ENCODE peak calls at places on chromosomes 13 and 19, in four cellular contexts. E, F, H and O are unnamed samples.

GRCh38 chr13:61685683-61686013 is 270.0 kb upstream of the PCDH20 start:
- DNase-seq in E (peak), H (peak), F (peak), O (no peak)

GRCh38 chr19:43612374-43612773 is 486 bp downstream of the SRRM5 start:
- DNase-seq in F (no peak), E (no peak), H (no peak), O (no peak)

GRCh38 chr13:20989883-20990282 is 71.5 kb downstream of the LATS2 start:
- DNase-seq in F (no peak), H (no peak), E (no peak), O (no peak)

GRCh38 chr13:25462301-25463125 is 90.7 kb downstream of the ATP8A2 start:
- DNase-seq in H (no peak), E (no peak), F (no peak), O (no peak)

GRCh38 chr19:1015782-1016646 is 4.9 kb downstream of the TMEM259 start:
- DNase-seq in H (no peak), F (no peak), E (no peak), O (no peak)

GRCh38 chr13:111115841-111116500 is 861 bp downstream of the ARHGEF7 start:
- DNase-seq in E (peak), F (peak), H (no peak), O (no peak)

GRCh38 chr13:44158741-44159632 is 214.6 kb upstream of the SERP2 start:
- DNase-seq in E (no peak), F (no peak), H (no peak), O (no peak)

GRCh38 chr13:41364043-41364442 is 53.0 kb downstream of the NAA16 start:
- DNase-seq in E (no peak), H (no peak), F (no peak), O (no peak)

GRCh38 chr13:38539632-38540031 is 147.2 kb upstream of the FREM2 start:
- DNase-seq in H (no peak), F (no peak), E (no peak), O (no peak)

GRCh38 chr19:51808333-51808986 is 13.5 kb downstream of the FPR3 start:
- DNase-seq in H (no peak), E (no peak), F (peak), O (no peak)

GRCh38 chr13:83272076-83272475 is 610.2 kb downstream of the SLITRK1 start:
- DNase-seq in E (no peak), H (no peak), F (no peak), O (no peak)

GRCh38 chr19:55485439-55486011 is 537 bp downstream of the NAT14 start:
- DNase-seq in E (no peak), H (no peak), F (no peak), O (no peak)

GRCh38 chr19:17743874-17744273 is 7.4 kb upstream of the FCHO1 start:
- DNase-seq in H (no peak), F (no peak), E (no peak), O (no peak)

GRCh38 chr19:47479701-47480503 is 4.1 kb downstream of the KPTN start:
- DNase-seq in F (no peak), E (no peak), H (no peak), O (no peak)

GRCh38 chr19:5985098-5985783 is 7.3 kb upstream of the RANBP3 start:
- DNase-seq in H (no peak), F (no peak), E (no peak), O (no peak)

GRCh38 chr13:36430247-36431203 is 1.8 kb upstream of the CCNA1 start:
- DNase-seq in E (no peak), F (no peak), H (no peak), O (no peak)

GRCh38 chr19:17329061-17329767 is 5.4 kb downstream of the ANO8 start:
- DNase-seq in E (no peak), H (no peak), F (no peak), O (no peak)

GRCh38 chr19:13833330-13834265 is 38.4 kb downstream of the ZSWIM4 start:
- DNase-seq in F (peak), E (peak), H (peak), O (no peak)
- TF ChIP-seq SUZ12 in F (no peak), E (no peak), H (no peak), O (no peak)

DNA sequence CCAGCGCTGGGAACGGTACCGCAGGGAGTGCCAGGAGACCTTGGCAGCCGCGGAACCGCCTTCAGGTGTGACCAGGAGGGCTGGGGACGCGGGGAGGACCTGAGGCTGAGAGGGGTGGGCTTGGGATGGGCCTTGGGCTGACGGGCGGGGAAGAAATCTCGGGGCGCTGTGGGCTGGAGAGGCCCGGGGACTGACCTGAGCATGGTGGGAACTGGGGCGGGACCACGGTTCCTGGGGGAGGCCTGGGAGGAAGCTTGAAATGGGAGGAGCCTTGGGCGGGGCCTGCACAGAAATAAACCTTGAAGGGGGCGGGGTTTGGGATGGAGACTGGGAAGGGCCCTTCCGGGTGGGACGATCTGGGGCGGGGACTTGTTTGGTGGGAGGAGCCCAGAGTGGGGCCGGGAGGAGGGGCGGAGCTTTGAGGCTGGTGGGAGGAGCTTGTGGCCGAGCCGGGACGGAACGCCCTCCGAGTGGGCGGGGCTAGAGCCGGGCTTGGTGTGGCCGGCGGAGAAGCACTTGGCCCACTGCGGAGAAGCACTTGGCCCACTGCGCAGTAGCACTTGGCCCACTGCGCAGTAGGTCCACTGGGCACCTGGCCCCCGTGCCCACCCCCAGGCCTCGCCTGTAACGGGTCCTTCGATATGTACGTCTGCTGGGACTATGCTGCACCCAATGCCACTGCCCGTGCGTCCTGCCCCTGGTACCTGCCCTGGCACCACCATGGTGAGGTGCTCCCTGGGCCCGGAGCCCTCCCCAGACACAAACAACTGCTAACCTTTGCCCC is 2.8 kb downstream of the GIPR start:
- DNase-seq in F (peak), H (peak), E (peak), O (peak)
- TF ChIP-seq SUZ12 in F (no peak), H (no peak), E (no peak), O (no peak)

DNA sequence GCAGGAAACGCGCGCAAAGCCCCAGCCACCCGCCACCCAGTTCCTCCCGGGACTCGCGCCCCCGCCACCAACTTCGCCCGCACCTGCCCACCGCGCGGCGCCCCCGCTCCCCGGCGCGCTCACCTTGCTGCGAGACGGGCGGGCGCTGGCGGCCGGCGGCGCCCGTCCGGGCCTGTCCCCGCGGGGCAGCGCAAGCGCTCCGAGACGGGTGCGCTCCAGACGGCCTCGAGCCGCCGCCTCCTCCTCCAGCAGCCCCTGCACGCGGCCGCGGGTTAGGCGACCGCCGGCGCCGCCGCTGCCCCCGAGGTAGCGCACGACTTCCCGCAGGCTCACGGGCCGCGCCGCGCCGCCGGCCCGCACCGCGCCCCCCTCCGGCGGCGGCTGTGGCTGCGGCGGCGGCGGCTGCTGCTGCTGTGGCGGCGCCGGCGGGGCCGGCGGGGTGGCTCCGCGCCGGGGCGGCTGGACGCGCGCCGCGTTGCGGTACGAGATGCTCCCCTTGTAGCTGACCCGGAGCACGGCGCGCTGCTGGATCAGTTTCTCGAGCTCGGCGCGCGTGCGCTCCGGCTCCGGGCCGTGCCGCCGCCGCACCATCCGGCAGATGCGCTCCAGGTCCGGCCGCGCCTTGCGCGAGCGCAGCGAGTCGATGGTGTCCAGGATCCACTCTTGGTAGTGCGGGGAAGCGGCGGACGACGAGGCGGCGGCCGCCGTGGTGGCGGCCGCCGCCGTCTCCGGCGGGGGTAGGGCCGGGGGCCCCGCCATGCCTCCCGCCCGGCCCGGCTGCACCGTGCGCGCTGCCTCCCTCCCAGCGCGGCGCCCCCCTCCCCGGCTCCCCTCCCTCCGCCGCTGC is 666 bp downstream of the SAMD1 start:
- DNase-seq in F (no peak), E (peak), H (no peak), O (no peak)
- TF ChIP-seq SUZ12 in F (no peak), E (no peak), H (no peak), O (no peak)

GRCh38 chr19:12689012-12689411 is 1.2 kb downstream of the GNG14 start:
- DNase-seq in H (no peak), E (no peak), F (no peak), O (no peak)
- TF ChIP-seq SUZ12 in H (no peak), E (no peak), F (no peak), O (no peak)

GRCh38 chr19:38519168-38519567 is 85.7 kb downstream of the RYR1 start:
- DNase-seq in E (no peak), H (no peak), F (no peak), O (no peak)

GRCh38 chr19:38517321-38517720 is 83.8 kb downstream of the RYR1 start:
- DNase-seq in E (no peak), H (no peak), F (no peak), O (no peak)

GRCh38 chr19:38515906-38516305 is 82.4 kb downstream of the RYR1 start:
- DNase-seq in F (no peak), E (no peak), H (no peak), O (no peak)

GRCh38 chr19:38514812-38515633 is 81.5 kb downstream of the RYR1 start:
- DNase-seq in H (peak), F (peak), E (peak), O (no peak)

DNA sequence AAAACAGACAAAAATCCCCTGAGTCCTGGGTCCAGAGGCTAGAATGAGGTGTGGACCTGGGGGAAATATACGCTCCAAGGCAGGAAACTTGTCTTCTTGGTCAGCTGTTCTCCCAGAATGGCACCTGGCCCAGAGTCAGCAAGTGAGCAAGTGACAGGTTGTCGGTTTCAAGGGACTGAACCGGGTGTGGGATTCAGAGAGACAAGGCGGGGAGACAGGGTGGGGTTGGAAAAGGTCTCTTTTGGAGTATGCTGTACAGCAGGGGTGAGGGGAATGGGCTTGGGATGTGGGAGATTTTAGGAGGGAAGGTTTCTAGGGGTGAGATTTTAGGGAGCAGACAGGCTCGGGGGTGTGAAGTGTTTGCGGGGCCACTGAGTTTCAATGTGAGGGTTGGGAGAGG is 83.3 kb downstream of the RYR1 start:
- DNase-seq in H (no peak), F (no peak), E (no peak), O (no peak)
- TF ChIP-seq SUZ12 in H (no peak), F (no peak), E (no peak), O (no peak)

GRCh38 chr13:28819046-28819747 is 942 bp upstream of the MTUS2 start:
- DNase-seq in F (no peak), H (no peak), E (peak), O (no peak)

GRCh38 chr13:28822801-28823200 is 2.7 kb downstream of the MTUS2 start:
- DNase-seq in H (no peak), E (no peak), F (no peak), O (no peak)

GRCh38 chr13:28819748-28820098 is 416 bp upstream of the MTUS2 start:
- DNase-seq in F (peak), E (peak), H (peak), O (no peak)

GRCh38 chr13:28822161-28822560 is 2.0 kb downstream of the MTUS2 start:
- DNase-seq in H (no peak), F (no peak), E (no peak), O (no peak)

GRCh38 chr13:28820099-28821051 is at the start of gene MTUS2:
- DNase-seq in H (no peak), F (no peak), E (peak), O (no peak)
- TF ChIP-seq SUZ12 in H (no peak), F (no peak), E (no peak), O (no peak)

DNA sequence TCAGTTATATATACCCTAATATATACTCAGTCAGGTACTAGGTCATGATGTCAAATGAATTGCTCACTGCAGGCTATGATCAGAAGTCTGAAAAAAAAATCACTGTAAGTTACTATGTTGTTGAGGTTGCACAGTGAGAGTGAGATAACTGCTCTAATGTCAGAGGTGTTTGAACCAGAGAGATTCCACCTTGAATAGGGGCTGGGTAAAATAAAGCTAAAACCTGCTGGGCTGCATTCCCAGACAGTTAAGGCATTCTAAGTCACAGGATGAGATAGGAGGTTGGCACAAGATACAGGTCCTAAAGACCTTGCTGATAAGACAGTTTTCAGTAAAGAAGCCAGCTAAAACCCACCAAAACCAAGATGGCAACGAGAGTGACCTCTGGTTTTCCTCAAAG is 10.2 kb downstream of the EPSTI1 start:
- DNase-seq in F (no peak), H (no peak), E (no peak), O (no peak)
- TF ChIP-seq SUZ12 in F (no peak), H (no peak), E (no peak), O (no peak)

DNA sequence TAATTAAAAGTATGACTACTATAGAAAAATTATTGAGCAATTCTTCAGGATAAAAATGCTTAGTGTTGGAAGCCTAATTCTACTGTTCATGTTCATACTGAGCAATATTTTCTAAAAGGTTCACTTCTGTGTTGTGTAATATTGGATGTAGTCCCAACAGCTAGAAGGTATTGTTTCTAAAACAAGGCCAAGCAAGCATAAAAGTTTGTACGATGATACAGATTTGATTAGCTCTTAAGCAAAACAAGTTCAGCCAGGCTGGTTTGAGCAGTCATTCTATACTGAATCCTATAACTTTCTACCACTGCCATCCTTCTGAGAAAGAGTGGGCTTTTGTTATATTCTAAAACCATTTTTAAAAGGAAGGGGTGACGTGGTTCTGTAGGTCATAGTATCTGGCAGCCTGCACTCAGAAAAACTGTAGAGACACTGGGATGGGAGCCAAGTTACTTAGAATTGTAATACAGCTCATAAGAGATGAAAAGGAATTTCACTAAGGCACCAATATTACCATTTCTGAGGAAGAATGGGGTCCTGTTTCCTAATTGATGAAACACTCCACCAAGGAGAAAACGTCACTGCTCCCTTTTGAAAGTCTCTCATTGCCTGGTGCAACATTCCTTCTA is 275.0 kb upstream of the DACH1 start:
- DNase-seq in F (no peak), H (no peak), E (no peak), O (no peak)
- TF ChIP-seq SUZ12 in F (no peak), H (no peak), E (no peak), O (no peak)

DNA sequence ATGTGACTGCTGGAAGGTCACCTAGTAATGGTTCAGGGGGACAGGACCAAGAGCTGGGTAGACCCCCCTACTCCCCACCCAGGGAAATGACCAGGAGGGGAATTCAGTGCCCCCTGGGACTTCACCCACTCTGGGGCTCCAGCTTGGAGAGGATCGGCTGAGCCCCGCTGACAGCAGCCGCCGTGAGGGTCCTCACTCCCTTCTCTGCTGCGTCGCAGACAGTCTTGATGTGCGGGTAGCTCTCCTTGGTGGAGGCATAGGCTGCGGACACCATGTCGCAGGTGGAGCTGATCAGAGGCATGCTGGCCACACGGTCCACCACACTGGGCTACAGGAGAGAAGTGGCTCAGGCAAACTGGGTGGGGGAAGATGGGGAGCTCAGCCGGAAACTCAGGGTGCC is 7.8 kb downstream of the PLIN3 start:
- DNase-seq in E (no peak), H (no peak), F (no peak), O (no peak)
- TF ChIP-seq SUZ12 in E (no peak), H (no peak), F (no peak), O (no peak)